ENCODE peak calls at places on chromosome 11, in six cellular contexts. K, P, T, R, L and X are unnamed samples.

GRCh38 chr11:112625816-112626215 is 335.4 kb upstream of the NCAM1 start:
- DNase-seq in K (no peak), P (no peak), T (no peak), R (no peak), L (no peak), X (no peak)

GRCh38 chr11:14499178-14499559 is 442 bp downstream of the COPB1 start:
- DNase-seq in K (peak), P (no peak), T (peak), R (no peak), L (no peak), X (no peak)

GRCh38 chr11:122146475-122146874 is 30.5 kb upstream of the BLID start:
- DNase-seq in K (no peak), P (no peak), T (no peak), R (no peak), L (no peak), X (no peak)

GRCh38 chr11:65503606-65503922 is 4.7 kb downstream of the MALAT1 start:
- DNase-seq in K (no peak), P (no peak), T (no peak), R (no peak), L (no peak), X (no peak)

GRCh38 chr11:76237041-76237649 is 30.8 kb upstream of the WNT11 start:
- DNase-seq in K (no peak), P (no peak), T (no peak), R (no peak), L (no peak), X (no peak)

GRCh38 chr11:27385245-27385644 is 22.2 kb upstream of the CCDC34 start:
- DNase-seq in K (no peak), P (no peak), T (no peak), R (peak), L (no peak), X (peak)

GRCh38 chr11:44899959-44900358 is 50.7 kb downstream of the TP53I11 start:
- DNase-seq in K (no peak), P (no peak), T (no peak), R (no peak), L (peak), X (no peak)

GRCh38 chr11:76823481-76824028 is 37.2 kb upstream of the ACER3 start:
- DNase-seq in K (no peak), P (no peak), T (no peak), R (no peak), L (peak), X (peak)

GRCh38 chr11:84383571-84383970 is 1097.4 kb upstream of the CCDC90B start:
- DNase-seq in K (no peak), P (no peak), T (no peak), R (peak), L (no peak), X (no peak)

GRCh38 chr11:72676874-72677341 is 2.7 kb upstream of the PDE2A start:
- DNase-seq in K (peak), P (peak), T (peak), R (no peak), L (peak), X (no peak)

GRCh38 chr11:2813141-2813908 is 72.2 kb downstream of the CDKN1C start:
- DNase-seq in K (peak), P (peak), T (no peak), R (peak), L (no peak), X (peak)

GRCh38 chr11:117677729-117678310 is 119.2 kb downstream of the DSCAML1 start:
- DNase-seq in K (no peak), P (no peak), T (no peak), R (no peak), L (no peak), X (no peak)

GRCh38 chr11:94926698-94927237 is 46.6 kb downstream of the CWC15 start:
- DNase-seq in K (no peak), P (peak), T (peak), R (peak), L (no peak), X (no peak)

GRCh38 chr11:20049231-20049630 is 111.0 kb downstream of the DBX1 start:
- DNase-seq in K (no peak), P (no peak), T (no peak), R (no peak), L (no peak), X (no peak)

GRCh38 chr11:20050551-20051333 is 109.5 kb downstream of the DBX1 start:
- DNase-seq in K (no peak), P (no peak), T (peak), R (no peak), L (peak), X (no peak)

GRCh38 chr11:20048246-20048645 is 112.0 kb downstream of the DBX1 start:
- DNase-seq in K (no peak), P (no peak), T (no peak), R (no peak), L (no peak), X (no peak)

GRCh38 chr11:20048707-20049106 is 111.6 kb downstream of the DBX1 start:
- DNase-seq in K (no peak), P (no peak), T (no peak), R (no peak), L (no peak), X (no peak)

DNA sequence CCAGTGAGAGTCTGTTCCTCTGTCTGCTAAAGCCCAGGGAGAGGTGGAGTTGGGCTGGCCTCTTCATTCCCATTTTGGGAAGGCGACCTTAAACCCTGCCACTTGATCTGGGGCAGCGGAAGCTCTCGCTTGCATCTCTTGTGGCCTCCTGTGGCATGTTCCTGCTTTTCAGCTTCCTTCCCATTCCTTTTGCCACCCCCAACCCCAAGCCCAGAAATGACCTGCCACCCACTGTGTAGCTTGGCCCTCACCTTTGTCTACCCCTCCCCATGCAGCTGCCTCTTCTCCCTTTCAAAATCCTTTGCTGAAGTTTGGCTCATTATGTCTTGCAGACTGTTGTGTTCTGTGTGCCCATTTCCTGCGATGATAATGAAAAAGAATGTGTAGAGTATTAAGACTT is 110.2 kb downstream of the DBX1 start:
- DNase-seq in K (no peak), P (no peak), T (no peak), R (no peak), L (no peak), X (no peak)
- H3K4me3 ChIP-seq in K (no peak), P (no peak), T (no peak), R (no peak), L (no peak), X (no peak)

DNA sequence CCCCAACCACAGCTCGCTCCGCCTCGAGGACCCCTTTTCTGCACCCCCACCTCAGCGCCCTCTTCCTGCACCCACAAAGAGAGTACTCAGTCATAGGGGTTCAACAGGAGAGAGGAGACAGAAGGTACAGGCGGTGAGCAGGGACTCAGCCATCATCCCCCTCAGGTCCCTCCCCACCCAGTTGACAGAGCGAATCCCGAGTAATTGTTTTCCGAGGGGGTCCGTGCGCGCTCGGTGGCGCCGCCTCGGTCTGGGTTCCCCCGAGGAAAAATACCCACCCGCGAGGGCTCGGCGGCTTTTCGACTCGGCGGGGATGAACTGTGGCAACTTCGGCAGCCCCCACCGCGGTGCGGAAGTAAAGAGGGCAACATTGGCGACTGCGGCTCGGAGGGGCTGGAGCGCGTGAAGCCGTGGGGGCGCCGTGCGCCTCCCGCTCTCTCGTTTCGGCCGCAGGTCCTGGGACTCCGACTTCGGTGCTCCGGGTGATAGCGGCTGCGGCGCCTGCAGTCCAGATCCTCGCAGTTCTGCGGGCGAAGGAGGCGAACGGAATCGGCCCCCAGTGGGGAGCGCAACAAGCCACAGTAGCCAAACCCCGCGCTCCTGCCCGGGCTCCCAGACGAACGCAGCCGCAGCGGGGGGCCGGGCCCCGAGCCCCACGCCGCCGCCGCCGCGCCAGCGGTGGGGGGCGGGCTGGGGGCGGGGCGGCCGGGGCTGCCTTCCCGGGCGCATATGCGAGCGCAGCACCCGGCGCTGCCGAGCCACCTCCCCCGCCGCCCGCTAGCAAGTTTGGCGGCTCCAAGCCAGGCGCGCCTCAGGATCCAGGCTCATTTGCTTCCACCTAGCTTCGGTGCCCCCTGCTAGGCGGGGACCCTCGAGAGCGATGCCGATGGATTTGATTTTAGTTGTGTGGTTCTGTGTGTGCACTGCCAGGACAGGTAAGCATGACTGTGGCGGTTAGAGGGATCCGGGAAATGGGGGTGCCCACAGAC is at the start of gene NELL1:
- DNase-seq in K (no peak), P (no peak), T (no peak), R (no peak), L (no peak), X (no peak)
- H3K4me3 ChIP-seq in K (no peak), P (no peak), T (peak), R (no peak), L (no peak), X (no peak)

GRCh38 chr11:128696930-128697329 is 3.1 kb downstream of the FLI1 start:
- DNase-seq in K (no peak), P (no peak), T (no peak), R (no peak), L (no peak), X (no peak)
- H3K4me3 ChIP-seq in K (peak), P (peak), T (peak), R (no peak), L (no peak), X (no peak)

DNA sequence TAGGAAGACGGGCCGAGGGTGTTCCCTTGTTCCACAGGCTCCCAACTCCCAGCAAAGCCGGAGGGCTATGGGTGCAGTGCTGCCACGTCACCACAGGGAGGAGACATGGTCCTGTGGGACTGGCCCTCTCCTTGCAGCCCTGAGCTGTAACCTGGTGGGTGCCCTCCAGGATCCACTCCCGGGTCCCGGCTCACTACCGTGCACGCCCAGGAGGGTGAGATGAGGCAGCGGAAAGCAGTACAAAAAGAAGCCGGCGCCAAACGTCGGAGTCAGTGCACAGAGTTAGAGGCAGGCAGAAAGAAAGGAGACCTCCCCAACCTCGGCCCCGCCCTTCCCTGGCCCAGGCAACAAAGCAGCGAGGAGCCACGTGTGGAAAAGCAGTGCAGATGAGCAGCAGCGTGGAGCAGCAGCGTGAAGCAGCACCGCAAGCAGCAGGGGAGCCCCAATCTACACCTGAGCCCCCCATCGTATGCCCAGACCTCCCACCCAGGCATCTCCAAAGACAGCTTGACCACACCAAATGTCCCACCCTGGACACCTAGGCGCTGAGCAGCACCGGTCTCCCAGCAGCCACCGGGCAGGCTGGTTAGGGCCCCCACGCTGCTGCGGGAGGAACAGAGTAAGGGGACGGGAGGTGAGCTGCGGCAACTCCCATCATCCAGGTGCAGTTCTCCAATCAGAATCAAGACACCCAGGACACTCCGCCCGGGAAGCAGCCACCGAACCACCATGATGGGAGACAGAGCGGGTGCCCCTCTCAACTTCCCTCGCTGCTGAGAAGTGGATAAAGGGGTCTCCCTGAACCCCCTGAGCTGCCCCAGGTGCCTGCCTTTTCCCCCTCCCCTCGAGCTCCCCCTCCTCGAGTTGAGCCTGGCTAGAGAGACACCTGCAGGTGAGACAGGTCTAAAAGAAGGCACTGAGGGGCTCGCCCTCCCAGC is 28.8 kb downstream of the IGSF9B start:
- DNase-seq in K (peak), P (peak), T (peak), R (no peak), L (peak), X (no peak)
- H3K4me3 ChIP-seq in K (peak), P (no peak), T (no peak), R (no peak), L (peak), X (no peak)

GRCh38 chr11:130312046-130312445 is 2.7 kb downstream of the ZBTB44 start:
- DNase-seq in K (no peak), P (no peak), T (no peak), R (no peak), L (no peak), X (no peak)
- H3K4me3 ChIP-seq in K (no peak), P (no peak), T (no peak), R (no peak), L (no peak), X (no peak)

DNA sequence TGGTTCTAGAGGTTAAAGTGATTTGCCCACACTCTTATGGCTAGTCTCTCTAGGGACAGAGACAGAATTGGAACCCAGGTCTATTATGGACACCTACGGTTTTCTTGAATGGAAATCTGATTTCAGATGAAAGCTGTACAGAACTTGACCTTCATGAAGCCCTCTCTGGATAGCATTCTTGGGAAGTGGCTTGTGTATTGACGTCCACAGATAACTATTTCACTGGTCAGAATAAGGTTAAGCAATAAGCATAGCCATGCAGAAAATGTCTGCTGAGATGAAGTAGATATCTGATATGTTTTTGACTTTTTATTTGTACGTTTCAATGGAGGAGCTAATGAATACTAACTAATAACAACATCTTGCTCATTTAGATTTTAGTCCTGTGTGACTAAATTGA is 1.1 kb downstream of the TLCD5 start:
- DNase-seq in K (no peak), P (no peak), T (no peak), R (no peak), L (no peak), X (no peak)
- H3K4me3 ChIP-seq in K (no peak), P (peak), T (no peak), R (peak), L (no peak), X (peak)

GRCh38 chr11:19712281-19713220 is at the start of gene NAV2:
- DNase-seq in K (peak), P (peak), T (peak), R (peak), L (peak), X (no peak)

GRCh38 chr11:19713221-19714092 is 820 bp downstream of the NAV2 start:
- DNase-seq in K (no peak), P (peak), T (no peak), R (no peak), L (no peak), X (no peak)

GRCh38 chr11:19714387-19715363 is 2.0 kb downstream of the NAV2 start:
- DNase-seq in K (no peak), P (no peak), T (peak), R (no peak), L (no peak), X (no peak)

GRCh38 chr11:19714093-19714386 is 1.4 kb downstream of the NAV2 start:
- DNase-seq in K (no peak), P (no peak), T (no peak), R (no peak), L (no peak), X (no peak)

GRCh38 chr11:19715373-19715772 is 2.7 kb downstream of the NAV2 start:
- DNase-seq in K (no peak), P (no peak), T (no peak), R (peak), L (no peak), X (peak)
- H3K4me3 ChIP-seq in K (no peak), P (no peak), T (no peak), R (peak), L (no peak), X (peak)